ENCODE peak calls at places on chromosomes 13 and 19, in five cellular contexts. S is PC-3, B is SK-N-SH, T is GM23338, Z is MM.1S. H is an unnamed sample.
A peak's percentile ranks its signal among the peaks of the same experiment; 100 is the strongest.

GRCh38 chr13:30766957-30767603 is 31.7 kb downstream of the ALOX5AP start:
- DNase-seq in S (no peak), Z (no peak), B (no peak), T (no peak), H (no peak)

GRCh38 chr13:79392882-79393563 is 13.0 kb downstream of the RBM26 start:
- DNase-seq in T (no peak), B (no peak), S (peak; percentile 58), Z (no peak), H (no peak)

GRCh38 chr19:10430505-10431253 is 10.3 kb downstream of the PDE4A start:
- DNase-seq in B (peak; percentile 76), S (peak; percentile 30), Z (no peak), T (peak; percentile 41), H (no peak)

GRCh38 chr13:32267836-32268439 is 47.2 kb downstream of the ZAR1L start:
- DNase-seq in S (peak; percentile 65), T (peak; percentile 85), B (no peak), Z (peak; percentile 21), H (peak; percentile 33)

GRCh38 chr13:69280399-69280798 is 827.2 kb upstream of the ATXN8OS start:
- DNase-seq in Z (no peak), B (no peak), T (no peak), S (no peak), H (no peak)

GRCh38 chr19:4567584-4568071 is 8.1 kb upstream of the SEMA6B start:
- DNase-seq in B (peak; percentile 88), S (peak; percentile 83), Z (peak; percentile 37), T (peak; percentile 91), H (no peak)

GRCh38 chr19:4557186-4557970 is 2.1 kb downstream of the SEMA6B start:
- DNase-seq in T (peak; percentile 48), S (peak; percentile 59), Z (no peak), B (peak; percentile 69), H (no peak)

GRCh38 chr13:113746143-113746525 is 12.9 kb upstream of the TMEM255B start:
- DNase-seq in S (no peak), Z (no peak), T (peak; percentile 34), B (no peak), H (no peak)

GRCh38 chr13:26465514-26465913 is 92.0 kb upstream of the WASF3 start:
- DNase-seq in B (no peak), S (no peak), T (no peak), Z (no peak), H (no peak)

GRCh38 chr19:27744926-27745844 is 1467.8 kb downstream of the UQCRFS1 start:
- DNase-seq in Z (no peak), T (no peak), B (no peak), S (no peak), H (no peak)

GRCh38 chr13:60482012-60482411 is 85.0 kb downstream of the TDRD3 start:
- DNase-seq in B (no peak), Z (no peak), S (no peak), T (no peak), H (no peak)

GRCh38 chr19:35559281-35559659 is 4.2 kb downstream of the ATP4A start:
- DNase-seq in S (no peak), Z (no peak), T (peak; percentile 26), B (no peak), H (no peak)

GRCh38 chr19:16566161-16566560 is 6.1 kb downstream of the SLC35E1 start:
- DNase-seq in T (no peak), B (no peak), Z (peak; percentile 91), S (no peak), H (no peak)

GRCh38 chr19:10502524-10503001 is 593 bp downstream of the KEAP1 start:
- DNase-seq in Z (peak; percentile 94), S (peak; percentile 94), T (peak; percentile 91), B (peak; percentile 94), H (peak; percentile 77)

GRCh38 chr19:18157465-18158063 is 4.6 kb downstream of the PIK3R2 start:
- DNase-seq in B (peak; percentile 87), S (no peak), T (peak; percentile 75), Z (no peak), H (no peak)

GRCh38 chr19:23762884-23763711 is 4.4 kb upstream of the ZNF681 start:
- DNase-seq in S (peak; percentile 86), B (peak; percentile 87), T (peak; percentile 98), Z (no peak), H (peak; percentile 91)

GRCh38 chr19:3330047-3330446 is 36.3 kb upstream of the NFIC start:
- DNase-seq in S (no peak), T (no peak), Z (no peak), B (no peak), H (no peak)

GRCh38 chr13:26983533-26984315 is 187.9 kb downstream of the USP12 start:
- DNase-seq in T (no peak), S (no peak), B (no peak), Z (no peak), H (no peak)

GRCh38 chr19:16836906-16837362 is 7.7 kb downstream of the SIN3B start:
- DNase-seq in T (no peak), S (no peak), Z (no peak), B (no peak), H (no peak)

DNA sequence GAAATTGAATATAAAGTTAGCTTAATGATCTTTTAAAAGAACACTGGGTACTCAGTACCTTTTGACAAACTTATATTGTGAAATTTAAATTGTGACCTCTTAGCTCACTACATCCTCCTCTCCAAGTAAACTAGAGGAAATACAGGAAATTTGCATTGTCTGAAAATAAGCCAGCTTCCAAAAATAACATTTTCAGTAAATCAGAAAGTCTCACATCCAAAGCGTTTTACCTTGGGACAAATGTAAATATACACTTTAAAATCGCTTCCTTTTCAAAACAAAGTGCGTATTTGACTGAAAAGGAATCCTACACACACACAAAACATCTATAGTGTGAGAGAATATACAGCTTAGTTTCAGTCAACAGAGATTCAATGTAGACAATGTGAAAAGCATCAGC is 2.1 kb upstream of the EFNB2 start:
- DNase-seq in S (no peak), T (no peak), Z (no peak), B (no peak), H (no peak)
- H3F3A ChIP-seq in S (no peaks in the 10 kb centered on the region), T (no peaks in the 10 kb centered on the region), Z (peaks cover 32% of the 10 kb centered on the region), B (peaks cover 27% of the 10 kb centered on the region), H (peaks cover 45% of the 10 kb centered on the region)

DNA sequence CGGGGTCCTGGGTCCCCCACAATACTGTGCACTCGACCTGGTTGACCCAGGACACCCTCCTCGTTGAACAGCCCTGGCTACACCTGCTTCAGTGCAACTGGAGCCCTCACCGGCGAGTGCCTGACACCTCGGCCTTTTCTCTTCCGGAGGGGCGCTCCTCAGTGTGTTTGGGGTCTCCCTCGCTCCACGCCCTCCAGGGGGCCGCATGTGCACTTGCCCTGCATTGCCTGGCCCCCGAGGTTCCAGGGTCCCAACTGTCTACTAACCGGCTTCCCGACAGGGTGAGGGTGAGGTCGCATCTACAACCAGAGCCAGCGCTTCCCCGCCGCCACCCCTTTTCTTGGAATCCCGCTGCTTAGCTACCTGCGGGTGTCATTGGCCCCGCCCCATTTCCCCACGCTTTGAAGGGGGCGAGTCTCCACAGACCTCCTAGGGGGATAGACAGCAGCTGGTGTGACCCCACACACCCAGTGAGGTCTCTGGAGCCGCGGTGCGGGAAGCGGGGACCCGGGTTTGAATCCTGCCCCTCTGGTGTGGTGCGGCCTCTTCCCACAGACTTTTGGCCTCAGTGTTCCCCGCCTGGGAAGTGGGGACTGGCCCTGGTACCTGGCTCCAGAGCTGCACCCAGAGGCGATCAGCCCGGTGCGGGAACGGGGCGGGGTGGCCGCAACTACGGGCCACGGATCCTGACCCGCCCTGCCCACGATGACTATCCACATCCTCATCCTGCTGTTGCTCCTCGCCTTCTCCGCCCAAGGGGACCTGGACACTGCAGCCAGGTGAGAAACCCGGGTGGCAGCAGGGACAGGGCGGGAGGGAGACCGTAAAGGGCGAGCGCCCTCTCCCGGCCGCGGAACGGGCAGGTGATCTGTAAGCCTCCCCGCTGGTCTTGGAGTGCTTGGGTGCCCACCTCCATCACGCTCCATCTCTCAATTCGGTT is at the start of gene ADM5:
- DNase-seq in B (peak; percentile 82), S (peak; percentile 83), Z (no peak), T (peak; percentile 85), H (no peak)
- TF ChIP-seq CTCF in B (peak; percentile 76), S (peak; percentile 94), Z (no peak), T (peak; percentile 84), H (no peak)

GRCh38 chr19:14439014-14439413 is 5.9 kb downstream of the PKN1 start:
- DNase-seq in S (no peak), Z (no peak), T (no peak), B (no peak), H (no peak)
- H3K9me2 ChIP-seq in S (no peaks in the 10 kb centered on the region), Z (no peaks in the 10 kb centered on the region), T (no peaks in the 10 kb centered on the region), B (no peaks in the 10 kb centered on the region), H (no peaks in the 10 kb centered on the region)

DNA sequence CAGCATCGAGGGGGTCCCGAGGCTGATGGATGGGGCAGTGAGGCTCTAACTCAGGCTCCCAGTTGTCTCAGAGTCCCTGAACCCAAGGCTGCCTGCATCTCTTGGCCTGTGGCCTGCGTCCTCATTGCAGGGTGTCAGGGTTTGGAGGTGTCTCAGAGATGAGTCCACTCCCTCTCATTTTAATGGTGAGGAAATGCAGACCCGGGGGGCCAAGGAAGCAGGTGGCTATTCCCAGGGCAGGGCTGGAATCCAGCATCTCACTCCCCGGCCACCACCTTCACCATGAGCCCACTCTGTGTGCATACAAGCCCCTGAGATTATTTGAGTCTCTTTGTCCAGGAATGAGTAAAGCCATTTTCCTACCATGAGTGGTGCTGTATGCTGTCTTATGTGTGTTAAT is 21.4 kb downstream of the TEX29 start:
- DNase-seq in S (no peak), Z (no peak), T (no peak), B (no peak), H (no peak)
- H3F3A ChIP-seq in S (no peaks in the 10 kb centered on the region), Z (no peaks in the 10 kb centered on the region), T (no peaks in the 10 kb centered on the region), B (no peaks in the 10 kb centered on the region), H (no peaks in the 10 kb centered on the region)

GRCh38 chr13:97753942-97754670 is 199.4 kb upstream of the IPO5 start:
- DNase-seq in B (no peak), Z (no peak), S (no peak), T (peak; percentile 74), H (no peak)
- TF ChIP-seq CTCF in B (peak; percentile 24), Z (no peak), S (no peak), T (peak; percentile 91), H (peak; percentile 19)

GRCh38 chr13:43080199-43080598 is 56.8 kb downstream of the DNAJC15 start:
- DNase-seq in B (no peak), S (no peak), Z (no peak), T (no peak), H (no peak)
- H3K9me2 ChIP-seq in B (no peaks in the 10 kb centered on the region), S (no peaks in the 10 kb centered on the region), Z (no peaks in the 10 kb centered on the region), T (no peaks in the 10 kb centered on the region), H (no peaks in the 10 kb centered on the region)

GRCh38 chr19:47210689-47211316 is 20.2 kb downstream of the BBC3 start:
- DNase-seq in B (peak; percentile 74), T (peak; percentile 94), S (peak; percentile 81), Z (peak; percentile 76), H (peak; percentile 67)
- H3F3A ChIP-seq in B (peaks cover 29% of the 10 kb centered on the region), T (peaks cover 44% of the 10 kb centered on the region), S (no peaks in the 10 kb centered on the region), Z (peaks cover 13% of the 10 kb centered on the region), H (peaks cover 56% of the 10 kb centered on the region)

DNA sequence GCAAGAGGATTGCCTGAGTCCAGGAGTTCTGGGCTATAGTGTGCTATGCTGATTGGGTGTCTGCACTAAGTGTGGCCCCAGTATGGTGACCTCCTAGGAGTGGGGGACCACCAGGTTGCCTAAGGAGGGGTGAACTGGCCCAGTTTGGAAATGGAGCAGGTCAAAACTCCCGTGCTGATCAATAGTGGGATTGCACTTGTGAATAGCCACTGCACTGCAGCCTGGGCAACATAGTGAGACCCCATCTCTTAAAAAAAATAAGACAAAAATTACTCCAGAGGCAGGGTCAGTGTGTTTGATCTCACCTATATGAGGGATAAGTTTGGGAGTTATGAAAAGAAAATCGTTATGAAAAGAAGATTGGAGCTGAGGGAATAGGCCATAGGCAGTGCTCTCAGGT is 21.7 kb downstream of the PAF1 start:
- DNase-seq in Z (no peak), B (no peak), T (no peak), S (no peak), H (no peak)
- TF ChIP-seq CTCF in Z (no peak), B (no peak), T (no peak), S (no peak), H (no peak)

GRCh38 chr13:103056008-103056407 is 10.2 kb downstream of the SLC10A2 start:
- DNase-seq in Z (no peak), S (no peak), B (no peak), T (no peak), H (no peak)

GRCh38 chr13:103055166-103055565 is 11.1 kb downstream of the SLC10A2 start:
- DNase-seq in B (no peak), S (no peak), Z (no peak), T (no peak), H (no peak)
- H3K9me2 ChIP-seq in B (no peaks in the 10 kb centered on the region), S (no peaks in the 10 kb centered on the region), Z (no peaks in the 10 kb centered on the region), T (peaks cover 8% of the 10 kb centered on the region), H (no peaks in the 10 kb centered on the region)

H was measured in PC-9.